ENCODE peak calls at places on chromosome 14, in eight cellular contexts. C, S, F, H, D, G, O and V are unnamed samples. For H3K9me3, the result is how much of the 10 kb centered on the place peaks cover.

GRCh38 chr14:68703093-68703492 is 89.8 kb downstream of the ZFP36L1 start:
- DNase-seq in D (no peak), O (no peak), G (no peak), C (peak), H (no peak), S (no peak), F (peak), V (no peak)

GRCh38 chr14:94550041-94550440 is 11.2 kb upstream of the SERPINA4 start:
- DNase-seq in S (no peak), F (no peak), O (no peak), H (no peak), C (no peak), D (no peak), G (no peak), V (no peak)

GRCh38 chr14:30756594-30756993 is 117.8 kb upstream of the COCH start:
- DNase-seq in C (no peak), S (no peak), G (no peak), F (no peak), H (no peak), D (no peak), O (no peak), V (no peak)

GRCh38 chr14:69711471-69712216 is 55.3 kb upstream of the SRSF5 start:
- DNase-seq in F (no peak), G (peak), C (no peak), D (peak), H (no peak), S (no peak), O (peak), V (no peak)

GRCh38 chr14:32702571-32702970 is 236.1 kb upstream of the NPAS3 start:
- DNase-seq in F (peak), G (no peak), S (peak), O (peak), H (no peak), D (no peak), C (no peak), V (peak)

GRCh38 chr14:53310412-53310811 is 157.3 kb upstream of the DDHD1 start:
- DNase-seq in D (no peak), H (no peak), F (no peak), O (no peak), G (no peak), C (no peak), S (no peak), V (no peak)

GRCh38 chr14:74478996-74479635 is 14.0 kb downstream of the NPC2 start:
- DNase-seq in O (no peak), D (no peak), H (no peak), F (no peak), G (no peak), S (no peak), C (peak), V (no peak)

GRCh38 chr14:28936601-28937000 is 170.0 kb downstream of the FOXG1 start:
- DNase-seq in O (no peak), D (no peak), S (no peak), C (no peak), H (no peak), G (no peak), F (no peak), V (no peak)

GRCh38 chr14:83255015-83255726 is 1721.5 kb upstream of the SEL1L start:
- DNase-seq in G (no peak), H (no peak), F (no peak), D (no peak), O (no peak), S (no peak), C (peak), V (no peak)

GRCh38 chr14:74793506-74794155 is 30.5 kb downstream of the YLPM1 start:
- DNase-seq in F (no peak), S (no peak), C (no peak), G (no peak), D (no peak), O (no peak), H (no peak), V (no peak)

GRCh38 chr14:59631237-59631636 is 54.6 kb upstream of the CCDC175 start:
- DNase-seq in G (no peak), O (no peak), D (no peak), F (no peak), S (no peak), C (no peak), H (no peak), V (no peak)

GRCh38 chr14:51616724-51617409 is 34.8 kb upstream of the FRMD6 start:
- DNase-seq in G (no peak), S (no peak), O (no peak), C (peak), H (no peak), F (no peak), D (no peak), V (no peak)

GRCh38 chr14:25836647-25837046 is 761.2 kb downstream of the NOVA1 start:
- DNase-seq in G (no peak), H (no peak), F (no peak), O (no peak), C (no peak), S (no peak), D (no peak), V (no peak)

GRCh38 chr14:59407246-59407615 is 57.9 kb downstream of the GPR135 start:
- DNase-seq in S (no peak), O (no peak), C (peak), D (no peak), F (no peak), H (no peak), G (no peak), V (no peak)

GRCh38 chr14:55915464-55915863 is 202.7 kb upstream of the PELI2 start:
- DNase-seq in F (no peak), G (no peak), H (no peak), S (no peak), C (no peak), D (no peak), O (no peak), V (no peak)

GRCh38 chr14:32010561-32011188 is 66.4 kb upstream of the ARHGAP5 start:
- DNase-seq in H (no peak), O (no peak), G (no peak), F (no peak), D (no peak), C (peak), S (no peak), V (no peak)

GRCh38 chr14:23068792-23069412 is 11.6 kb upstream of the CDH24 start:
- DNase-seq in H (peak), O (peak), D (no peak), S (peak), F (peak), C (peak), G (no peak), V (peak)

GRCh38 chr14:43540948-43541347 is 966.1 kb downstream of the FSCB start:
- DNase-seq in G (peak), H (no peak), S (no peak), F (no peak), D (no peak), O (no peak), C (no peak), V (peak)

GRCh38 chr14:54625158-54625557 is 58.2 kb downstream of the SAMD4A start:
- DNase-seq in S (no peak), C (peak), D (no peak), G (no peak), H (no peak), F (no peak), O (no peak), V (no peak)

GRCh38 chr14:91996951-91997371 is 42.9 kb downstream of the TRIP11 start:
- DNase-seq in S (no peak), C (peak), D (no peak), O (no peak), F (no peak), G (no peak), H (no peak), V (no peak)

GRCh38 chr14:29264865-29265264 is 498.3 kb downstream of the FOXG1 start:
- DNase-seq in F (no peak), O (no peak), H (no peak), C (peak), D (no peak), S (no peak), G (no peak), V (no peak)

GRCh38 chr14:49853572-49854375 is 1.2 kb upstream of the NEMF start:
- DNase-seq in S (peak), F (peak), O (peak), G (peak), C (peak), D (peak), H (peak), V (peak)

GRCh38 chr14:72608391-72609204 is 285.3 kb downstream of the DPF3 start:
- DNase-seq in G (no peak), O (no peak), D (no peak), S (no peak), F (no peak), C (peak), H (no peak), V (no peak)

GRCh38 chr14:91405241-91405721 is 12.3 kb downstream of the CCDC88C start:
- DNase-seq in S (no peak), G (no peak), C (no peak), F (no peak), O (no peak), H (no peak), D (peak), V (no peak)

GRCh38 chr14:50107850-50108249 is 8.5 kb downstream of the VCPKMT start:
- DNase-seq in S (no peak), D (no peak), H (no peak), F (no peak), C (no peak), O (no peak), G (no peak), V (no peak)

GRCh38 chr14:47675489-47676300 is at the start of gene MDGA2:
- DNase-seq in O (no peak), C (no peak), S (no peak), H (no peak), F (no peak), D (peak), G (peak), V (no peak)

GRCh38 chr14:49019467-49020100 is 566.6 kb downstream of the RPS29 start:
- DNase-seq in S (no peak), G (no peak), H (no peak), F (no peak), C (no peak), D (no peak), O (no peak), V (no peak)

GRCh38 chr14:99119554-99119953 is 152.4 kb downstream of the BCL11B start:
- DNase-seq in S (no peak), H (no peak), D (no peak), G (no peak), O (no peak), F (no peak), C (no peak), V (no peak)

GRCh38 chr14:68507544-68508081 is 285.3 kb downstream of the ZFP36L1 start:
- DNase-seq in D (no peak), C (no peak), H (no peak), G (no peak), O (no peak), S (no peak), F (peak), V (no peak)

GRCh38 chr14:24721772-24722171 is 87.8 kb upstream of the GZMB start:
- DNase-seq in S (no peak), C (no peak), O (no peak), D (no peak), H (no peak), G (no peak), F (no peak), V (no peak)

GRCh38 chr14:75711796-75712211 is 50.8 kb downstream of the TTLL5 start:
- DNase-seq in S (no peak), O (peak), F (peak), D (no peak), C (peak), G (peak), H (peak), V (peak)

GRCh38 chr14:83019744-83020414 is 1486.2 kb upstream of the SEL1L start:
- DNase-seq in O (no peak), C (no peak), F (no peak), G (no peak), H (no peak), S (no peak), D (no peak), V (no peak)

GRCh38 chr14:51880810-51881580 is 20.6 kb downstream of the GNG2 start:
- DNase-seq in O (no peak), S (no peak), H (no peak), F (peak), G (no peak), D (no peak), C (no peak), V (no peak)

GRCh38 chr14:70808023-70808401 is 1.3 kb downstream of the MAP3K9 start:
- DNase-seq in H (no peak), C (no peak), D (peak), G (no peak), F (no peak), S (no peak), O (peak), V (no peak)

GRCh38 chr14:70808402-70809237 is 693 bp downstream of the MAP3K9 start:
- DNase-seq in C (no peak), D (peak), G (no peak), O (peak), F (no peak), H (peak), S (peak), V (no peak)

GRCh38 chr14:70810621-70811020 is 1.3 kb upstream of the MAP3K9 start:
- DNase-seq in O (no peak), G (no peak), D (no peak), C (no peak), H (no peak), S (no peak), F (no peak), V (no peak)

GRCh38 chr14:70811065-70811464 is 1.8 kb upstream of the MAP3K9 start:
- DNase-seq in G (no peak), S (no peak), C (peak), D (no peak), F (no peak), H (no peak), O (no peak), V (no peak)

DNA sequence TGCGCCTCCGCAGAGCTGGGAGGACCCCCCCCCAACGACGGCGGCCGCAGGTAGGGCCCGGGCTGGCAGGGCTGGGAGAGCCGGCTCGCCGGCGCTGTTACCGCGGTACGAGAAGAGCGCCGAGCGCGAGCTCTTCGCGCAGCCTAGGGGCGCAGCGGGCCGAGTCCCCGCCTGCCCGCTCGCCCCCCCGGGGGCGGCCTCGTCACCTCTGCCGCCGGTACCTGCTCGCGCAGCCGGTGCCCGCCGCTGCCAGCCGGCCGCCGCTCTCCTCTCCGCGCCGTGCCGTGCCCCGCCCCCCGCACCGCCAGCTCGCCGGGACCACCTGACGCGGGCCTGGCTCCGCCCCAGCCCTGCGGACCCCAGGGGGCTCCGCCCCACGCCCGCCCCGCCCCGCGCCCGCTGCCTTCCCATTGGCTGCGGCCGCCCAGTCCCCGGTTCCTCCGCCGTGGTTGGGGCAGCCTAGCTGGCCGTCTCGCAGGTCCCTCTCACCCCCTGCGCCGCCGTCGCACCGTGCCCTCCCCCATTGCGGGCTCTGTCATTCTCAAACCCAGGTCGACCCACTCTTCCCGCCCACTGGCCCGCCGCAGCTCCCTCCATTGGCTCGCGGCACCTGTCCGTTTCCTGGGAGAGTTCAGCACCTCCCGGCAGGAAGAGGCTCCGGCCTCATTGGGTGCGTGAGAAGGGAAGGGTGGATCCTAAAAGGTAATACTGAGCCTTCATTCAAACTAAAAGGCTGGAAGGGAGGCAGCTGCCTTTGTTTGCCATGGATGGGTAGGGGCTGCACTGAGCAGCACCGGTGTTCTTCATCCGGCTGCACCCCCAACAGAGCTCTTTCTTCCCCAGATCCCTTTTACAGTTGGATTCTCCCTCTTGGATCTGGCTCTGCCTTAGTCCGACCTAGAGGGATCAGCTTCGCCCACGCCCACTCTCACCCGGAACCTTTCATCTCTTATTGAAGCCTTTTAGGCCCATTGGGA is at the start of gene MAP3K9:
- DNase-seq in S (peak), O (peak), H (peak), G (peak), F (peak), D (peak), C (peak), V (peak)
- TF ChIP-seq POLR2A in S (peak), O (no peak), H (no peak), G (peak), F (no peak), D (no peak), C (no peak), V (no peak)

GRCh38 chr14:96047101-96047500 is 7.9 kb downstream of the C14orf132 start:
- DNase-seq in O (no peak), C (peak), D (no peak), F (no peak), G (no peak), S (no peak), H (no peak), V (no peak)
- TF ChIP-seq CTCF in O (no peak), C (no peak), D (no peak), F (no peak), G (no peak), S (no peak), H (no peak), V (no peak)

GRCh38 chr14:88255798-88256197 is 67.3 kb downstream of the KCNK10 start:
- DNase-seq in S (no peak), O (no peak), C (no peak), F (no peak), H (no peak), D (no peak), G (no peak), V (no peak)

GRCh38 chr14:88255196-88255595 is 67.9 kb downstream of the KCNK10 start:
- DNase-seq in C (no peak), O (peak), F (no peak), H (no peak), G (no peak), D (no peak), S (no peak), V (no peak)

GRCh38 chr14:88258026-88258425 is 65.0 kb downstream of the KCNK10 start:
- DNase-seq in S (no peak), H (no peak), O (no peak), C (no peak), G (no peak), D (no peak), F (no peak), V (no peak)

GRCh38 chr14:88252536-88252935 is 70.5 kb downstream of the KCNK10 start:
- DNase-seq in O (no peak), S (no peak), H (no peak), F (no peak), G (no peak), C (no peak), D (no peak), V (no peak)

DNA sequence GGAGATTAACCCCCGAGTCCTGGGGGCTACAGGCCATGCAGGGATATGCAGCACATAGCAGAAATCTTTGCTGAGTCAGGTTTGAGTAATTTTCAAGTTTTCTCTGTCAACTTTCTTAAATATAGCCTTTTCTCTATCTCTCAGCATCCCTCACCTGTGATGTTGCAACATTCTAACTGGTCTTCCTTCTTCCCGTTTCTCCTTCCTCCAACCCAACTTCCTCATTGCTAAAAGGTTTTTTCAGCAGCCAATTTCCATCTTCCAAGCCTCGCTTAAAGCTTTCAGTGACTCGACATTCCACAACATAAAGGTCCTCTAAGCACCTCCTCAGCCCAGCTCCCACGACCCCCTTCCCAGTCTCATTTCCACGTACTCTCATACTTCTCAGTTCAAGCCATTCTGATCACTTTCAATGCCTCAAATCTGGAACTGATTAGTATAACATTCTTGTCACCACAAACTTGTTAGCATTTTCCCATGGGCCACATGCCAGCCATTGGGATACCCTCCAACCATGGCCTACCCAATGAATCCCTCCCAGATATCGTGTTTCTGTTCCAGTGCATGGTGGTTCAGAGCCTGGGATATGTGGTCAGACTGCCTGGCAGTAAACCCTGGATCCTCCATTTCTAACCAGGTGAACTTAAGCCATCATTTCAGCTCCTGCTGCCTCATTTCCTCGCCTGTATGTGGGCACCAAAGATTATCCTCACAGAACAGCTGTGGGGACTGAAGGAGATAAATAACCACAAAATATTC is 65.9 kb downstream of the KCNK10 start:
- DNase-seq in C (no peak), G (no peak), S (no peak), H (no peak), O (no peak), D (no peak), F (no peak), V (no peak)
- H3K9me3 ChIP-seq in C (under half), G (under half), S (under half), H (under half), O (under half), D (under half), F (under half), V (under half)

DNA sequence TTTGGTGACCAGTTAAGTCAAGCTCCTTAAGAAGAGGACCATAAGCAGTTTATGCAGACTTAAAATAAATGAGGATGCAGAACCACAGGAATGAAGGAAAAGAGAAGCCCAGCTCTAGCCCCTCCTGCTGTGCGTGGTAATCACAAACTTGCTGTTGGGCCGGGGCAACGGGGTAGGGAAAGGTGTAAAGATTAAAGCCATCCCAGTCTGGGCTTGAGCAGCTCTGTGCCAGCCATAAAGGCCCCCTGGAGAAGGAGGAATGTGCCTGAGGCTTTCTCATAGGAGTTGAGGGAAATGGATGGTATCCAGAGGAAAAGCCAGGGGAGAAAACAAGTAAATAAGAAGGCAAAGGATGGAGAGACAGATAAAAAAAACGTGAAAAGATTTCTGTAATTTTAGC is 25.1 kb downstream of the TEP1 start:
- DNase-seq in C (no peak), H (no peak), O (no peak), D (no peak), F (no peak), G (no peak), S (no peak), V (no peak)
- TF ChIP-seq POLR2A in C (no peak), H (no peak), O (no peak), D (no peak), F (no peak), G (no peak), S (no peak), V (no peak)

GRCh38 chr14:79011920-79012204 is 841.7 kb downstream of the NRXN3 start:
- DNase-seq in H (no peak), D (no peak), G (no peak), C (no peak), O (no peak), S (no peak), F (no peak), V (no peak)

GRCh38 chr14:79009286-79009685 is 839.1 kb downstream of the NRXN3 start:
- DNase-seq in D (no peak), S (no peak), O (no peak), G (no peak), F (no peak), C (no peak), H (no peak), V (no peak)

GRCh38 chr14:79016828-79017505 is 846.8 kb downstream of the NRXN3 start:
- DNase-seq in C (peak), G (no peak), F (no peak), D (no peak), S (no peak), H (no peak), O (no peak), V (no peak)

GRCh38 chr14:79011091-79011919 is 841.1 kb downstream of the NRXN3 start:
- DNase-seq in D (no peak), F (peak), G (no peak), O (no peak), H (no peak), S (no peak), C (peak), V (no peak)
- TF ChIP-seq CTCF in D (no peak), F (no peak), G (peak), O (peak), H (no peak), S (no peak), C (peak), V (peak)